ENCODE peak calls at places on chromosomes 12 and 14, in eight cellular contexts. A is lower leg skin, U is GM23338, K is GM19239, S is DMS153, V is NCI-H1105 treated with DMSO at 0.1 percent for 48 hours, C is WERI-Rb-1, Q is GM12878. F is an unnamed sample.

GRCh38 chr14:56338674-56339073 is 220.5 kb downstream of the PELI2 start:
- DNase-seq in V (no peak), Q (no peak), U (no peak), C (no peak), S (peak; percentile 40), K (no peak), A (no peak), F (peak; percentile 59)

GRCh38 chr14:32370720-32371119 is 41.6 kb downstream of the AKAP6 start:
- DNase-seq in Q (no peak), V (no peak), C (no peak), K (no peak), A (no peak), U (no peak), S (no peak), F (no peak)

GRCh38 chr12:39043425-39043824 is 138.0 kb upstream of the CPNE8 start:
- DNase-seq in C (no peak), U (no peak), S (no peak), Q (no peak), K (no peak), A (no peak), V (no peak), F (no peak)

GRCh38 chr14:77267937-77268699 is 2.9 kb downstream of the NGB start:
- DNase-seq in A (no peak), K (no peak), S (no peak), C (no peak), U (no peak), V (no peak), Q (no peak), F (peak; percentile 12)

GRCh38 chr12:29714966-29715365 is 68.8 kb downstream of the TMTC1 start:
- DNase-seq in Q (no peak), S (no peak), V (no peak), A (no peak), C (no peak), U (no peak), K (no peak), F (no peak)

GRCh38 chr12:130249376-130249775 is 87.1 kb downstream of the FZD10 start:
- DNase-seq in K (no peak), A (no peak), V (no peak), S (no peak), U (peak; percentile 50), Q (no peak), C (no peak), F (no peak)

GRCh38 chr12:32522322-32523221 is 123.2 kb downstream of the FGD4 start:
- DNase-seq in A (no peak), K (no peak), Q (peak; percentile 9), S (no peak), V (no peak), C (no peak), U (no peak), F (no peak)

GRCh38 chr12:52226446-52226845 is 6.6 kb upstream of the KRT7 start:
- DNase-seq in A (no peak), S (no peak), V (no peak), U (no peak), C (no peak), Q (no peak), K (no peak), F (no peak)

GRCh38 chr14:54438703-54439102 is 2.5 kb downstream of the CNIH1 start:
- DNase-seq in K (no peak), A (no peak), Q (no peak), C (no peak), S (no peak), U (peak; percentile 62), V (no peak), F (peak; percentile 25)

GRCh38 chr12:12606793-12607589 is 4.7 kb upstream of the CREBL2 start:
- DNase-seq in S (no peak), Q (peak; percentile 53), U (no peak), C (no peak), K (no peak), A (no peak), V (no peak), F (no peak)

GRCh38 chr12:118068361-118068958 is 7.5 kb upstream of the WSB2 start:
- DNase-seq in Q (no peak), U (no peak), V (no peak), S (no peak), A (no peak), K (no peak), C (no peak), F (no peak)

GRCh38 chr14:72613975-72614319 is 280.0 kb downstream of the DPF3 start:
- DNase-seq in A (peak; percentile 5), V (no peak), S (no peak), C (no peak), K (no peak), Q (no peak), U (no peak), F (no peak)

GRCh38 chr12:19402743-19403400 is 36.4 kb upstream of the AEBP2 start:
- DNase-seq in S (no peak), A (no peak), U (no peak), K (no peak), V (no peak), C (no peak), Q (no peak), F (no peak)

GRCh38 chr12:13293086-13293485 is 96.6 kb downstream of the EMP1 start:
- DNase-seq in S (no peak), U (no peak), C (no peak), V (no peak), A (no peak), K (no peak), Q (no peak), F (no peak)

GRCh38 chr14:66117600-66117999 is 368.6 kb upstream of the CCDC196 start:
- DNase-seq in A (no peak), U (no peak), S (peak; percentile 12), K (no peak), C (no peak), Q (no peak), V (no peak), F (no peak)

GRCh38 chr12:51357374-51358047 is 11.0 kb upstream of the CELA1 start:
- DNase-seq in V (no peak), S (no peak), K (no peak), Q (peak; percentile 64), C (no peak), A (no peak), U (no peak), F (no peak)

GRCh38 chr12:116222358-116222757 is 55.1 kb downstream of the MED13L start:
- DNase-seq in A (peak; percentile 82), Q (no peak), S (peak; percentile 83), K (no peak), U (no peak), C (no peak), V (peak; percentile 80), F (no peak)

GRCh38 chr12:50101663-50102062 is 2.1 kb upstream of the GPD1 start:
- DNase-seq in C (peak; percentile 40), V (peak; percentile 25), U (peak; percentile 91), Q (no peak), S (no peak), K (no peak), A (no peak), F (peak; percentile 42)

GRCh38 chr14:104366931-104367810 is 212.4 kb upstream of the C14orf180 start:
- DNase-seq in A (no peak), U (no peak), S (no peak), Q (no peak), K (no peak), C (no peak), V (no peak), F (no peak)

GRCh38 chr12:54858562-54858961 is 4.2 kb downstream of the MUCL1 start:
- DNase-seq in Q (no peak), V (no peak), K (no peak), S (no peak), A (no peak), U (no peak), C (no peak), F (no peak)

GRCh38 chr14:68655021-68655811 is 137.7 kb downstream of the ZFP36L1 start:
- DNase-seq in S (no peak), C (no peak), K (no peak), Q (no peak), A (no peak), V (no peak), U (no peak), F (peak; percentile 88)

GRCh38 chr14:88929656-88930436 is 105.4 kb downstream of the TTC8 start:
- DNase-seq in K (no peak), A (no peak), S (no peak), U (peak; percentile 60), C (no peak), Q (no peak), V (no peak), F (no peak)

F was measured in NCI-H2171 treated with DMSO at 0.1 percent for 48 hours.